ENCODE peak calls at places on chromosomes 5 and 9, in four cellular contexts. One of them, this sample, is unnamed.

GRCh38 chr9:19411316-19411715 is 2.5 kb downstream of the ACER2 start:
- DNase-seq in esophagus squamous epithelium: no peak
- DNase-seq in HCT116: no peak
- DNase-seq in tibial nerve: no peak
- DNase-seq in this sample: no peak

GRCh38 chr5:1386274-1386717 is 41.4 kb upstream of the CLPTM1L start:
- DNase-seq in esophagus squamous epithelium: no peak
- DNase-seq in HCT116: no peak
- DNase-seq in tibial nerve: no peak
- DNase-seq in this sample: no peak

GRCh38 chr5:36242534-36243144 is 914 bp upstream of the NADK2 start:
- DNase-seq in esophagus squamous epithelium: no peak
- DNase-seq in HCT116: no peak
- DNase-seq in tibial nerve: no peak
- DNase-seq in this sample: no peak

GRCh38 chr9:110316255-110316921 is 21.3 kb downstream of the TXNDC8 start:
- DNase-seq in esophagus squamous epithelium: no peak
- DNase-seq in HCT116: no peak
- DNase-seq in tibial nerve: no peak
- DNase-seq in this sample: no peak

GRCh38 chr5:86880785-86881492 is 263.2 kb downstream of the COX7C start:
- DNase-seq in esophagus squamous epithelium: no peak
- DNase-seq in HCT116: peak; percentile 81
- DNase-seq in tibial nerve: no peak
- DNase-seq in this sample: no peak

GRCh38 chr5:160507181-160507811 is 85.6 kb downstream of the PTTG1 start:
- DNase-seq in esophagus squamous epithelium: no peak
- DNase-seq in HCT116: no peak
- DNase-seq in tibial nerve: no peak
- DNase-seq in this sample: no peak

GRCh38 chr9:93119953-93120845 is 13.9 kb downstream of the NINJ1 start:
- DNase-seq in esophagus squamous epithelium: peak; percentile 65
- DNase-seq in HCT116: peak; percentile 83
- DNase-seq in tibial nerve: peak; percentile 86
- DNase-seq in this sample: no peak

GRCh38 chr5:61286446-61287132 is 45.5 kb upstream of the ZSWIM6 start:
- DNase-seq in esophagus squamous epithelium: no peak
- DNase-seq in HCT116: no peak
- DNase-seq in tibial nerve: no peak
- DNase-seq in this sample: no peak

GRCh38 chr9:125039544-125039943 is 98.7 kb upstream of the GOLGA1 start:
- DNase-seq in esophagus squamous epithelium: no peak
- DNase-seq in HCT116: no peak
- DNase-seq in tibial nerve: no peak
- DNase-seq in this sample: no peak

GRCh38 chr5:132807163-132807838 is 5.8 kb upstream of the SOWAHA start:
- DNase-seq in esophagus squamous epithelium: no peak
- DNase-seq in HCT116: peak; percentile 57
- DNase-seq in tibial nerve: no peak
- DNase-seq in this sample: no peak

GRCh38 chr9:126503333-126504085 is 110.2 kb upstream of the LMX1B start:
- DNase-seq in esophagus squamous epithelium: no peak
- DNase-seq in HCT116: no peak
- DNase-seq in tibial nerve: no peak
- DNase-seq in this sample: no peak

GRCh38 chr5:68049053-68049713 is 166.4 kb upstream of the PIK3R1 start:
- DNase-seq in esophagus squamous epithelium: no peak
- DNase-seq in HCT116: no peak
- DNase-seq in tibial nerve: no peak
- DNase-seq in this sample: no peak

GRCh38 chr9:95092321-95093072 is 225.0 kb downstream of the FANCC start:
- DNase-seq in esophagus squamous epithelium: no peak
- DNase-seq in HCT116: peak; percentile 71
- DNase-seq in tibial nerve: no peak
- DNase-seq in this sample: no peak

GRCh38 chr5:4700886-4701285 is 439.2 kb upstream of the ADAMTS16 start:
- DNase-seq in esophagus squamous epithelium: no peak
- DNase-seq in HCT116: no peak
- DNase-seq in tibial nerve: no peak
- DNase-seq in this sample: no peak

GRCh38 chr5:132254321-132254977 is 3.0 kb upstream of the PDLIM4 start:
- DNase-seq in esophagus squamous epithelium: no peak
- DNase-seq in HCT116: no peak
- DNase-seq in tibial nerve: no peak
- DNase-seq in this sample: peak; percentile 80

GRCh38 chr5:8663374-8663773 is 794.4 kb downstream of the MTRR start:
- DNase-seq in esophagus squamous epithelium: no peak
- DNase-seq in HCT116: no peak
- DNase-seq in tibial nerve: no peak
- DNase-seq in this sample: no peak

GRCh38 chr9:114207034-114207815 is 51.9 kb downstream of the COL27A1 start:
- DNase-seq in esophagus squamous epithelium: no peak
- DNase-seq in HCT116: no peak
- DNase-seq in tibial nerve: no peak
- DNase-seq in this sample: no peak

GRCh38 chr5:149675467-149676201 is 54.5 kb upstream of the PPARGC1B start:
- DNase-seq in esophagus squamous epithelium: no peak
- DNase-seq in HCT116: no peak
- DNase-seq in tibial nerve: no peak
- DNase-seq in this sample: no peak

GRCh38 chr9:110777201-110777842 is 108.7 kb downstream of the MUSK start:
- DNase-seq in esophagus squamous epithelium: no peak
- DNase-seq in HCT116: no peak
- DNase-seq in tibial nerve: no peak
- DNase-seq in this sample: no peak

GRCh38 chr9:101508203-101508602 is 25.4 kb upstream of the RNF20 start:
- DNase-seq in esophagus squamous epithelium: no peak
- DNase-seq in HCT116: no peak
- DNase-seq in tibial nerve: no peak
- DNase-seq in this sample: no peak

GRCh38 chr9:14301006-14301405 is 12.9 kb downstream of the NFIB start:
- DNase-seq in esophagus squamous epithelium: no peak
- DNase-seq in HCT116: no peak
- DNase-seq in tibial nerve: no peak
- DNase-seq in this sample: no peak

GRCh38 chr5:76943006-76943405 is 9.8 kb upstream of the CRHBP start:
- DNase-seq in esophagus squamous epithelium: no peak
- DNase-seq in HCT116: no peak
- DNase-seq in tibial nerve: no peak
- DNase-seq in this sample: no peak

GRCh38 chr5:159047081-159047480 is 52.6 kb downstream of the EBF1 start:
- DNase-seq in esophagus squamous epithelium: no peak
- DNase-seq in HCT116: no peak
- DNase-seq in tibial nerve: no peak
- DNase-seq in this sample: no peak

GRCh38 chr9:20264896-20265295 is 357.4 kb downstream of the MLLT3 start:
- DNase-seq in esophagus squamous epithelium: no peak
- DNase-seq in HCT116: no peak
- DNase-seq in tibial nerve: no peak
- DNase-seq in this sample: no peak

GRCh38 chr9:121620777-121621437 is 30.5 kb upstream of the DAB2IP start:
- DNase-seq in esophagus squamous epithelium: no peak
- DNase-seq in HCT116: no peak
- DNase-seq in tibial nerve: no peak
- DNase-seq in this sample: no peak
- H3K4me1 ChIP-seq in esophagus squamous epithelium: peaks cover 37% of the 10 kb centered on the region
- H3K4me1 ChIP-seq in HCT116: peaks cover 11% of the 10 kb centered on the region
- H3K4me1 ChIP-seq in tibial nerve: no peaks in the 10 kb centered on the region
- H3K4me1 ChIP-seq in this sample: no peaks in the 10 kb centered on the region

GRCh38 chr5:6483880-6484382 is 35.3 kb downstream of the UBE2QL1 start:
- DNase-seq in esophagus squamous epithelium: no peak
- DNase-seq in HCT116: no peak
- DNase-seq in tibial nerve: no peak
- DNase-seq in this sample: no peak

GRCh38 chr5:6486074-6486473 is 37.4 kb downstream of the UBE2QL1 start:
- DNase-seq in esophagus squamous epithelium: no peak
- DNase-seq in HCT116: no peak
- DNase-seq in tibial nerve: no peak
- DNase-seq in this sample: no peak

GRCh38 chr5:6484899-6485298 is 36.2 kb downstream of the UBE2QL1 start:
- DNase-seq in esophagus squamous epithelium: no peak
- DNase-seq in HCT116: no peak
- DNase-seq in tibial nerve: no peak
- DNase-seq in this sample: no peak

GRCh38 chr5:6485441-6485840 is 36.8 kb downstream of the UBE2QL1 start:
- DNase-seq in esophagus squamous epithelium: no peak
- DNase-seq in HCT116: no peak
- DNase-seq in tibial nerve: no peak
- DNase-seq in this sample: no peak

DNA sequence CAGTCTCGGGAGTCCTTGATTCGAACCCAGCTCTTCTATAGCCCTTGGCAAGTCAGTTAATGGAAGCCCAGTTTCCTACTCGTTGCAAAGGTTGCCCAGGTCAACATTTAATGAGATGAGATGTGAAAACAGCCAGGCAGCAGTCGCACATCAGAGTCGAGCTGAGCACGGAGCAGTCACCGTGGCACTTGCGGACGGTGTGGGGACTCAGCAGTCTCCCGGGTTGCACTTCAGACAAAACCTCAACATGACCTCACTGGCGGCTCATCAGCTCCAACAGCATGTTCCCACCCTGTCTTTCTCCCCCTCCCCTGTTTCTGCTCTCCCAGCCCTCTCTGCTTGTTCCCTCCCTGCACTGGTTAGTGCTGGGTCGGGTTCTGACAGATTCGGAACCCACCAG is 35.8 kb downstream of the UBE2QL1 start:
- DNase-seq in esophagus squamous epithelium: no peak
- DNase-seq in HCT116: no peak
- DNase-seq in tibial nerve: no peak
- DNase-seq in this sample: no peak
- TF ChIP-seq POLR2A in esophagus squamous epithelium: no peak
- TF ChIP-seq POLR2A in HCT116: no peak
- TF ChIP-seq POLR2A in tibial nerve: no peak
- TF ChIP-seq POLR2A in this sample: no peak

DNA sequence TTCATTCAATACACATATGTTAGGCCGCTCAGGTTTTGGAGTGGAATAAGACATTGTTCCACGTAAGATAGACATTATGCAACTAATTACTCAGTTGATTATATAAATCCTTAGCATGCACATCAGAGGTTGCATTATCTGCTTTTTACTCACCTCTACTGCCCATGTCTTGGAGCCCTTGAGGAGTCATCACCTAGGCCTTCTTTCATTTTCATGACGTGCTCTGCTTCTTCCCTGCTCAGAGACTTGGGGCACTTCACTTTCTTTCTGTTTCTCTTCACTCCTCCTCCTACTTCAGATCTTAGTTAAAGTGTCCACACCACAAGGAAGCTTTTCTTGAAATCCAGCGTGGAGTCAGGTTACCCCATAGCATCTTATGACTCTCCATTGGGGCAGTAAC is 241.1 kb downstream of the TLR4 start:
- DNase-seq in esophagus squamous epithelium: no peak
- DNase-seq in HCT116: no peak
- DNase-seq in tibial nerve: no peak
- DNase-seq in this sample: no peak
- H3K4me1 ChIP-seq in esophagus squamous epithelium: peaks cover 17% of the 10 kb centered on the region
- H3K4me1 ChIP-seq in HCT116: no peaks in the 10 kb centered on the region
- H3K4me1 ChIP-seq in tibial nerve: no peaks in the 10 kb centered on the region
- H3K4me1 ChIP-seq in this sample: no peaks in the 10 kb centered on the region

DNA sequence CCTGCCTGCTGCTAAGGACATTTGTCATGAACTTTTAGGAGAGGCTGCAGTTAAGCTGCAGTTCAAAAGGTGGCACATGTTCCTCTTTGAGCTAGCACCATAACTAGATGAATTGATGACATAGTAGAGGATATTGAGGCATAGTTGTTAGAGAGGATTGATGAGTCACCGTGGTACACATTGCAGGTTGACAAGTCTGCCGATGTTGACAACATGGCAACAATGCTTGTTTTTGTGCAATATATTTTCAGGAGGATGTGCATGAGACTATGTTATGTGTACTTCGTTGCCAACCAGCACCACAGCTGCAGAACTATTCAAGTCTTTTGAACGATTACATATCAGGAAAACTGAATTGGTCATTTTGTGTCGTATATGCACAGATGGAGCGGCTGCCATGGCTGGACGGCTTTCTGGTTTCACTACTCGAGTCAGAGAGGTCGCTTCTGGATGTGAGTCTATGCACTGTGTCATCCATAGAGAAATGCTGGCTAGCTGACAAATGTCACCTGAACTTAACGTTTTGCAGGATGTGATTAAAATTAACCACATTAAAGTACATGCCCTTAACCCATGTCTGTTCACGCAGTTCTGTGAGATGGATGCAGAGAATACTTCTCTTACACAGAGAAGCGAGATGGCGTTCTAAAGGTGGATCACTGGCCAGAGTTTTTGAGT is 24.2 kb downstream of the ANP32B start:
- DNase-seq in esophagus squamous epithelium: no peak
- DNase-seq in HCT116: no peak
- DNase-seq in tibial nerve: no peak
- DNase-seq in this sample: no peak
- TF ChIP-seq POLR2A in esophagus squamous epithelium: no peak
- TF ChIP-seq POLR2A in HCT116: no peak
- TF ChIP-seq POLR2A in tibial nerve: no peak
- TF ChIP-seq POLR2A in this sample: no peak